ENCODE peak calls at places on chromosome 6, in ten cellular contexts. C is COR-L47; P is pancreas; S is activated T-cell treated with anti-CD3 and anti-CD28 coated beads for 4 hours; E is aorta; X is ecto neural progenitor cell; I is effector CD4-positive, alpha-beta T cell; H is HEK293T; N is T follicular helper cell; L is NAMALWA. A is an unnamed sample.

GRCh38 chr6:111761783-111762312 is 111.4 kb downstream of the FYN start:
- DNase-seq in N (no peak), S (no peak), E (no peak), P (no peak), I (no peak), H (no peak), C (no peak), L (peak; percentile 50), X (no peak), A (no peak)

GRCh38 chr6:83199865-83200230 is 6.7 kb downstream of the RWDD2A start:
- DNase-seq in C (no peak), H (no peak), S (no peak), X (no peak), N (no peak), I (no peak), P (peak; percentile 18), E (no peak), L (no peak), A (peak; percentile 76)

GRCh38 chr6:39236742-39237141 is 7.5 kb upstream of the KCNK5 start:
- DNase-seq in X (no peak), N (no peak), I (no peak), C (no peak), P (no peak), S (no peak), H (no peak), L (no peak), E (no peak), A (no peak)

GRCh38 chr6:52254731-52255378 is 10.6 kb upstream of the IL17F start:
- DNase-seq in C (no peak), S (no peak), I (no peak), N (no peak), P (no peak), L (no peak), X (no peak), E (no peak), H (no peak), A (no peak)

GRCh38 chr6:149897855-149898744 is at the start of gene RAET1E:
- DNase-seq in H (peak; percentile 17), I (no peak), L (peak; percentile 38), N (no peak), E (peak; percentile 47), X (peak; percentile 40), P (no peak), S (no peak), C (no peak), A (no peak)

GRCh38 chr6:125753218-125753936 is 3.9 kb downstream of the HEY2 start:
- DNase-seq in N (no peak), I (no peak), P (peak; percentile 31), C (no peak), H (no peak), X (no peak), E (no peak), L (peak; percentile 66), S (no peak), A (no peak)

GRCh38 chr6:111687652-111688051 is 82.0 kb upstream of the TRAF3IP2 start:
- DNase-seq in L (no peak), P (no peak), I (no peak), E (no peak), N (no peak), C (no peak), H (no peak), S (no peak), X (no peak), A (no peak)

GRCh38 chr6:50380409-50381105 is 330.8 kb upstream of the DEFB112 start:
- DNase-seq in S (no peak), N (no peak), C (no peak), H (no peak), X (no peak), I (no peak), L (no peak), P (no peak), E (no peak), A (peak; percentile 1)

GRCh38 chr6:1535295-1535694 is 74.4 kb upstream of the FOXC1 start:
- DNase-seq in X (no peak), H (no peak), C (no peak), S (peak; percentile 21), N (peak; percentile 41), E (no peak), P (no peak), L (no peak), I (peak; percentile 15), A (no peak)

GRCh38 chr6:36912583-36912982 is 26.8 kb downstream of the C6orf89 start:
- DNase-seq in N (peak; percentile 43), C (no peak), P (no peak), H (no peak), I (peak; percentile 51), L (no peak), S (peak; percentile 33), X (no peak), E (no peak), A (peak; percentile 90)

GRCh38 chr6:134207431-134207830 is 110.5 kb downstream of the SGK1 start:
- DNase-seq in S (no peak), I (no peak), L (no peak), X (no peak), E (no peak), P (no peak), H (no peak), N (no peak), C (no peak), A (no peak)

GRCh38 chr6:118709859-118710350 is 58.5 kb upstream of the CEP85L start:
- DNase-seq in N (peak; percentile 62), H (no peak), I (peak; percentile 61), P (no peak), X (no peak), E (no peak), L (peak; percentile 92), S (peak; percentile 61), C (no peak), A (peak; percentile 74)

GRCh38 chr6:83920017-83920416 is 60.5 kb downstream of the CYB5R4 start:
- DNase-seq in N (no peak), L (no peak), X (no peak), H (no peak), E (no peak), I (no peak), P (no peak), S (no peak), C (no peak), A (peak; percentile 58)

GRCh38 chr6:1496836-1497592 is 107.6 kb downstream of the FOXF2 start:
- DNase-seq in N (no peak), P (no peak), S (no peak), H (no peak), I (no peak), X (no peak), E (no peak), L (no peak), C (no peak), A (no peak)

GRCh38 chr6:66082914-66083313 is 375.9 kb upstream of the EYS start:
- DNase-seq in P (no peak), C (no peak), H (no peak), N (no peak), I (no peak), E (no peak), L (no peak), S (no peak), X (no peak), A (no peak)

GRCh38 chr6:30743099-30744053 is 889 bp upstream of the FLOT1 start:
- DNase-seq in C (no peak), H (peak; percentile 26), I (no peak), S (peak; percentile 34), X (no peak), N (no peak), P (peak; percentile 53), E (peak; percentile 82), L (peak; percentile 34), A (no peak)

GRCh38 chr6:46735720-46736031 is 501 bp upstream of the PLA2G7 start:
- DNase-seq in I (no peak), H (no peak), S (no peak), L (no peak), X (no peak), E (no peak), N (no peak), P (no peak), C (no peak), A (no peak)

GRCh38 chr6:20182069-20182468 is 30.2 kb downstream of the MBOAT1 start:
- DNase-seq in L (no peak), X (no peak), N (no peak), C (no peak), E (no peak), H (no peak), P (no peak), I (no peak), S (no peak), A (no peak)

A was measured in foreskin fibroblast.